ENCODE peak calls at places on chromosomes 16 and 17, in ten cellular contexts. One of them, this sample, is unnamed.
A peak's percentile ranks its signal among the peaks of the same experiment; 100 is the strongest.

GRCh38 chr17:10802487-10803284 is 1.2 kb downstream of the TMEM238L start:
- DNase-seq in IMR-90: no peak
- DNase-seq in A549: no peak
- DNase-seq in pancreas: no peak
- DNase-seq in ovary: no peak
- DNase-seq in transverse colon: peak; percentile 81
- DNase-seq in dorsolateral prefrontal cortex: no peak
- DNase-seq in stomach: peak; percentile 85
- DNase-seq in cardiac muscle cell: no peak
- DNase-seq in neuronal stem cell: no peak
- DNase-seq in this sample: no peak

GRCh38 chr17:68944435-68945035 is 10.7 kb downstream of the ABCA8 start:
- DNase-seq in IMR-90: no peak
- DNase-seq in A549: no peak
- DNase-seq in pancreas: no peak
- DNase-seq in ovary: no peak
- DNase-seq in transverse colon: no peak
- DNase-seq in dorsolateral prefrontal cortex: no peak
- DNase-seq in stomach: no peak
- DNase-seq in cardiac muscle cell: no peak
- DNase-seq in neuronal stem cell: no peak
- DNase-seq in this sample: no peak

GRCh38 chr16:90031931-90032663 is 12.8 kb upstream of the DBNDD1 start:
- DNase-seq in IMR-90: peak; percentile 48
- DNase-seq in A549: no peak
- DNase-seq in pancreas: no peak
- DNase-seq in ovary: no peak
- DNase-seq in transverse colon: no peak
- DNase-seq in dorsolateral prefrontal cortex: no peak
- DNase-seq in stomach: no peak
- DNase-seq in cardiac muscle cell: peak; percentile 70
- DNase-seq in neuronal stem cell: no peak
- DNase-seq in this sample: peak; percentile 12

GRCh38 chr16:19860146-19861030 is 24.3 kb downstream of the GPRC5B start:
- DNase-seq in IMR-90: peak; percentile 81
- DNase-seq in A549: no peak
- DNase-seq in pancreas: no peak
- DNase-seq in ovary: no peak
- DNase-seq in transverse colon: no peak
- DNase-seq in dorsolateral prefrontal cortex: peak; percentile 26
- DNase-seq in stomach: no peak
- DNase-seq in cardiac muscle cell: peak; percentile 65
- DNase-seq in neuronal stem cell: no peak
- DNase-seq in this sample: no peak

GRCh38 chr16:72501739-72502653 is 330.0 kb upstream of the PMFBP1 start:
- DNase-seq in IMR-90: peak; percentile 79
- DNase-seq in A549: peak; percentile 48
- DNase-seq in pancreas: peak; percentile 17
- DNase-seq in ovary: peak; percentile 55
- DNase-seq in transverse colon: peak; percentile 53
- DNase-seq in dorsolateral prefrontal cortex: no peak
- DNase-seq in stomach: peak; percentile 45
- DNase-seq in cardiac muscle cell: peak; percentile 88
- DNase-seq in neuronal stem cell: peak; percentile 65
- DNase-seq in this sample: peak; percentile 74

GRCh38 chr16:87918866-87919680 is 17.3 kb downstream of the CA5A start:
- DNase-seq in IMR-90: no peak
- DNase-seq in A549: no peak
- DNase-seq in pancreas: no peak
- DNase-seq in ovary: peak; percentile 76
- DNase-seq in transverse colon: no peak
- DNase-seq in dorsolateral prefrontal cortex: no peak
- DNase-seq in stomach: no peak
- DNase-seq in cardiac muscle cell: no peak
- DNase-seq in neuronal stem cell: no peak
- DNase-seq in this sample: no peak

GRCh38 chr17:81025065-81025751 is 9.7 kb upstream of the BAIAP2 start:
- DNase-seq in IMR-90: no peak
- DNase-seq in A549: no peak
- DNase-seq in pancreas: no peak
- DNase-seq in ovary: no peak
- DNase-seq in transverse colon: no peak
- DNase-seq in dorsolateral prefrontal cortex: no peak
- DNase-seq in stomach: no peak
- DNase-seq in cardiac muscle cell: no peak
- DNase-seq in neuronal stem cell: no peak
- DNase-seq in this sample: no peak

GRCh38 chr16:58755989-58756649 is 22.0 kb upstream of the GOT2 start:
- DNase-seq in IMR-90: peak; percentile 67
- DNase-seq in A549: peak; percentile 70
- DNase-seq in pancreas: peak; percentile 45
- DNase-seq in ovary: peak; percentile 69
- DNase-seq in transverse colon: peak; percentile 76
- DNase-seq in dorsolateral prefrontal cortex: peak; percentile 83
- DNase-seq in stomach: peak; percentile 71
- DNase-seq in cardiac muscle cell: peak; percentile 82
- DNase-seq in neuronal stem cell: peak; percentile 62
- DNase-seq in this sample: peak; percentile 74

GRCh38 chr16:53091508-53092211 is 36.9 kb downstream of the CHD9 start:
- DNase-seq in IMR-90: peak; percentile 92
- DNase-seq in A549: no peak
- DNase-seq in pancreas: peak; percentile 30
- DNase-seq in ovary: peak; percentile 54
- DNase-seq in transverse colon: peak; percentile 42
- DNase-seq in dorsolateral prefrontal cortex: peak; percentile 90
- DNase-seq in stomach: peak; percentile 27
- DNase-seq in cardiac muscle cell: peak; percentile 94
- DNase-seq in neuronal stem cell: peak; percentile 37
- DNase-seq in this sample: peak; percentile 49

GRCh38 chr17:51445934-51446333 is 185.6 kb downstream of the UTP18 start:
- DNase-seq in IMR-90: no peak
- DNase-seq in A549: no peak
- DNase-seq in pancreas: no peak
- DNase-seq in ovary: no peak
- DNase-seq in transverse colon: no peak
- DNase-seq in dorsolateral prefrontal cortex: no peak
- DNase-seq in stomach: no peak
- DNase-seq in cardiac muscle cell: no peak
- DNase-seq in neuronal stem cell: no peak
- DNase-seq in this sample: no peak

GRCh38 chr16:11795887-11796226 is 1.2 kb downstream of the ZC3H7A start:
- DNase-seq in IMR-90: no peak
- DNase-seq in A549: no peak
- DNase-seq in pancreas: no peak
- DNase-seq in ovary: no peak
- DNase-seq in transverse colon: no peak
- DNase-seq in dorsolateral prefrontal cortex: no peak
- DNase-seq in stomach: no peak
- DNase-seq in cardiac muscle cell: no peak
- DNase-seq in neuronal stem cell: no peak
- DNase-seq in this sample: no peak

GRCh38 chr16:68130520-68130919 is 45.4 kb downstream of the NFATC3 start:
- DNase-seq in IMR-90: no peak
- DNase-seq in A549: no peak
- DNase-seq in pancreas: no peak
- DNase-seq in ovary: no peak
- DNase-seq in transverse colon: no peak
- DNase-seq in dorsolateral prefrontal cortex: no peak
- DNase-seq in stomach: no peak
- DNase-seq in cardiac muscle cell: no peak
- DNase-seq in neuronal stem cell: no peak
- DNase-seq in this sample: no peak

GRCh38 chr16:81548901-81549546 is 104.4 kb downstream of the CMIP start:
- DNase-seq in IMR-90: no peak
- DNase-seq in A549: peak; percentile 55
- DNase-seq in pancreas: peak; percentile 60
- DNase-seq in ovary: no peak
- DNase-seq in transverse colon: peak; percentile 55
- DNase-seq in dorsolateral prefrontal cortex: no peak
- DNase-seq in stomach: no peak
- DNase-seq in cardiac muscle cell: no peak
- DNase-seq in neuronal stem cell: no peak
- DNase-seq in this sample: no peak

GRCh38 chr16:27174798-27175197 is 28.5 kb upstream of the KDM8 start:
- DNase-seq in IMR-90: peak; percentile 53
- DNase-seq in A549: peak; percentile 52
- DNase-seq in pancreas: no peak
- DNase-seq in ovary: no peak
- DNase-seq in transverse colon: no peak
- DNase-seq in dorsolateral prefrontal cortex: no peak
- DNase-seq in stomach: no peak
- DNase-seq in cardiac muscle cell: peak; percentile 20
- DNase-seq in neuronal stem cell: no peak
- DNase-seq in this sample: no peak

GRCh38 chr17:17561408-17562144 is 29.9 kb downstream of the PEMT start:
- DNase-seq in IMR-90: no peak
- DNase-seq in A549: no peak
- DNase-seq in pancreas: no peak
- DNase-seq in ovary: no peak
- DNase-seq in transverse colon: peak; percentile 33
- DNase-seq in dorsolateral prefrontal cortex: peak; percentile 49
- DNase-seq in stomach: peak; percentile 96
- DNase-seq in cardiac muscle cell: no peak
- DNase-seq in neuronal stem cell: no peak
- DNase-seq in this sample: no peak

GRCh38 chr17:17559164-17559563 is 32.3 kb downstream of the PEMT start:
- DNase-seq in IMR-90: no peak
- DNase-seq in A549: no peak
- DNase-seq in pancreas: no peak
- DNase-seq in ovary: no peak
- DNase-seq in transverse colon: no peak
- DNase-seq in dorsolateral prefrontal cortex: no peak
- DNase-seq in stomach: no peak
- DNase-seq in cardiac muscle cell: no peak
- DNase-seq in neuronal stem cell: no peak
- DNase-seq in this sample: no peak

GRCh38 chr17:17560975-17561374 is 30.5 kb downstream of the PEMT start:
- DNase-seq in IMR-90: no peak
- DNase-seq in A549: no peak
- DNase-seq in pancreas: no peak
- DNase-seq in ovary: no peak
- DNase-seq in transverse colon: no peak
- DNase-seq in dorsolateral prefrontal cortex: no peak
- DNase-seq in stomach: peak; percentile 42
- DNase-seq in cardiac muscle cell: no peak
- DNase-seq in neuronal stem cell: no peak
- DNase-seq in this sample: no peak

GRCh38 chr17:17558431-17558830 is 33.1 kb downstream of the PEMT start:
- DNase-seq in IMR-90: no peak
- DNase-seq in A549: no peak
- DNase-seq in pancreas: no peak
- DNase-seq in ovary: no peak
- DNase-seq in transverse colon: no peak
- DNase-seq in dorsolateral prefrontal cortex: no peak
- DNase-seq in stomach: no peak
- DNase-seq in cardiac muscle cell: no peak
- DNase-seq in neuronal stem cell: no peak
- DNase-seq in this sample: no peak

GRCh38 chr17:17560167-17560566 is 31.3 kb downstream of the PEMT start:
- DNase-seq in IMR-90: no peak
- DNase-seq in A549: no peak
- DNase-seq in pancreas: no peak
- DNase-seq in ovary: no peak
- DNase-seq in transverse colon: no peak
- DNase-seq in dorsolateral prefrontal cortex: no peak
- DNase-seq in stomach: no peak
- DNase-seq in cardiac muscle cell: no peak
- DNase-seq in neuronal stem cell: no peak
- DNase-seq in this sample: no peak
- H3K27ac ChIP-seq in IMR-90: no peak overlapping the region
- H3K27ac ChIP-seq in A549: no peak overlapping the region
- H3K27ac ChIP-seq in pancreas: no peak overlapping the region
- H3K27ac ChIP-seq in ovary: no peak overlapping the region
- H3K27ac ChIP-seq in transverse colon: no peak overlapping the region
- H3K27ac ChIP-seq in dorsolateral prefrontal cortex: no peak overlapping the region
- H3K27ac ChIP-seq in stomach: peak overlapping the region; percentile 91
- H3K27ac ChIP-seq in cardiac muscle cell: no peak overlapping the region
- H3K27ac ChIP-seq in neuronal stem cell: no peak overlapping the region
- H3K27ac ChIP-seq in this sample: no peak overlapping the region

DNA sequence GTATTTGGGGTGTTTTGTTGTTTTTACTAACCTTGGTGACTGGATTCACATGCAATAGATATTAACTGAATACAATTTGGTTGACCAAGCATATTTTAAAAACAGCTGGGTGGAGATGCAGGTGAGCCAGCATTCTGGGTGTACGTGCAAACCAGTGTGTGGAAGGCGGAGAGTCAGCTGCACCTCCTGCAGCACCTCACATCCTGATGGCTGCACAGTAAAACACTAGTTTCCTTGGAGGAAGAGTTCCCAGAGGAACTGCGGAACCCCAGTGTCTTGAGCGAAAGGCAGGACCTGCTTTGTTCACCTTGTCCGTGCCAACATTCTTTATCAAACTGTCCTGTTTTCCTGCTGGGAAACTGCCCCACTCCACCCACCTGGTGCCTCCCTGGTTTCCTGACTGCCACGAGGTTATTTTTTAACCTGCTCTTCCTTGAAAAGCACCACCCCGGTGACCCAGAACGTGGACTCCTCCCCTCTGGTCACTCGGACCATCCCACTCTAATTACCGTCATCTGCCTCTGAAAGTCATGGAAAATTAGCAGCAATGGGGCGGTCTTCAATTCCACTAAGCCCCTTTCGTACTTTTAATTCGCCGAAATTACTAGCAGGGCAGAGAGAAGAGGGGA is 1.0 kb upstream of the YPEL2 start:
- DNase-seq in IMR-90: no peak
- DNase-seq in A549: peak; percentile 76
- DNase-seq in pancreas: peak; percentile 88
- DNase-seq in ovary: peak; percentile 46
- DNase-seq in transverse colon: peak; percentile 84
- DNase-seq in dorsolateral prefrontal cortex: no peak
- DNase-seq in stomach: peak; percentile 77
- DNase-seq in cardiac muscle cell: no peak
- DNase-seq in neuronal stem cell: peak; percentile 37
- DNase-seq in this sample: no peak
- H3K4me3 ChIP-seq in IMR-90: no peak overlapping the region
- H3K4me3 ChIP-seq in A549: peak overlapping the region; percentile 99
- H3K4me3 ChIP-seq in pancreas: no peak overlapping the region
- H3K4me3 ChIP-seq in ovary: no peak overlapping the region
- H3K4me3 ChIP-seq in transverse colon: peak overlapping the region; percentile 94
- H3K4me3 ChIP-seq in dorsolateral prefrontal cortex: peak overlapping the region; percentile 96
- H3K4me3 ChIP-seq in stomach: peak overlapping the region; percentile 96
- H3K4me3 ChIP-seq in cardiac muscle cell: peak overlapping the region; percentile 99
- H3K4me3 ChIP-seq in neuronal stem cell: no peak overlapping the region
- H3K4me3 ChIP-seq in this sample: peak overlapping the region; percentile 72

GRCh38 chr17:7260151-7260550 is 2.1 kb downstream of the CLDN7 start:
- DNase-seq in IMR-90: no peak
- DNase-seq in A549: no peak
- DNase-seq in pancreas: no peak
- DNase-seq in ovary: no peak
- DNase-seq in transverse colon: peak; percentile 37
- DNase-seq in dorsolateral prefrontal cortex: no peak
- DNase-seq in stomach: no peak
- DNase-seq in cardiac muscle cell: no peak
- DNase-seq in neuronal stem cell: no peak
- DNase-seq in this sample: no peak
- H3K27ac ChIP-seq in IMR-90: no peak overlapping the region
- H3K27ac ChIP-seq in A549: peak overlapping the region; percentile 69
- H3K27ac ChIP-seq in pancreas: peak overlapping the region; percentile 97
- H3K27ac ChIP-seq in ovary: no peak overlapping the region
- H3K27ac ChIP-seq in transverse colon: peak overlapping the region; percentile 96
- H3K27ac ChIP-seq in dorsolateral prefrontal cortex: no peak overlapping the region
- H3K27ac ChIP-seq in stomach: no peak overlapping the region
- H3K27ac ChIP-seq in cardiac muscle cell: no peak overlapping the region
- H3K27ac ChIP-seq in neuronal stem cell: no peak overlapping the region
- H3K27ac ChIP-seq in this sample: no peak overlapping the region

GRCh38 chr17:2797226-2797625 is 988 bp downstream of the RAP1GAP2 start:
- DNase-seq in IMR-90: no peak
- DNase-seq in A549: no peak
- DNase-seq in pancreas: no peak
- DNase-seq in ovary: no peak
- DNase-seq in transverse colon: no peak
- DNase-seq in dorsolateral prefrontal cortex: no peak
- DNase-seq in stomach: no peak
- DNase-seq in cardiac muscle cell: no peak
- DNase-seq in neuronal stem cell: no peak
- DNase-seq in this sample: no peak
- H3K4me3 ChIP-seq in IMR-90: no peak overlapping the region
- H3K4me3 ChIP-seq in A549: no peak overlapping the region
- H3K4me3 ChIP-seq in pancreas: no peak overlapping the region
- H3K4me3 ChIP-seq in ovary: no peak overlapping the region
- H3K4me3 ChIP-seq in transverse colon: no peak overlapping the region
- H3K4me3 ChIP-seq in dorsolateral prefrontal cortex: peak overlapping the region; percentile 50
- H3K4me3 ChIP-seq in stomach: peak overlapping the region; percentile 54
- H3K4me3 ChIP-seq in cardiac muscle cell: no peak overlapping the region
- H3K4me3 ChIP-seq in neuronal stem cell: no peak overlapping the region
- H3K4me3 ChIP-seq in this sample: no peak overlapping the region